ENCODE peak calls at places on chromosomes 5 and 9, in nine cellular contexts. S is AG20443; H is upper lobe of right lung; L is mesothelial cell of epicardium; M is lung microvascular endothelial cell; J is caudate nucleus; E is stimulated activated CD4-positive, alpha-beta T cell treated with anti-CD3 and anti-CD28 coated beads, Interleukin-15, amount 100 ng/mL, for 1 hour; R is NCI-H1105 treated with DMSO at 0.1 percent for 48 hours; O is germinal center. D is an unnamed sample.
A peak's percentile ranks its signal among the peaks of the same experiment; 100 is the strongest.

GRCh38 chr5:125486634-125487033 is 740.2 kb upstream of the ZNF608 start:
- DNase-seq in S (no peak), H (no peak), L (no peak), M (peak; percentile 6), J (no peak), E (no peak), R (no peak), O (no peak), D (no peak)

GRCh38 chr5:121841900-121842299 is 9.8 kb upstream of the FTMT start:
- DNase-seq in S (no peak), H (no peak), L (no peak), M (no peak), J (no peak), E (no peak), R (no peak), O (no peak), D (no peak)

GRCh38 chr5:145245354-145245753 is 589.8 kb downstream of the PRELID2 start:
- DNase-seq in S (no peak), H (no peak), L (no peak), M (peak; percentile 37), J (no peak), E (no peak), R (no peak), O (no peak), D (no peak)

GRCh38 chr9:125544988-125545651 is 161.9 kb downstream of the MAPKAP1 start:
- DNase-seq in S (peak; percentile 69), H (no peak), L (no peak), M (peak; percentile 55), J (no peak), E (no peak), R (peak; percentile 92), O (no peak), D (peak; percentile 49)

GRCh38 chr5:32074401-32074800 is 99.7 kb downstream of the GOLPH3 start:
- DNase-seq in S (no peak), H (no peak), L (no peak), M (no peak), J (no peak), E (no peak), R (no peak), O (no peak), D (no peak)

GRCh38 chr5:73617510-73618279 is 8.3 kb upstream of the ARHGEF28 start:
- DNase-seq in S (peak; percentile 36), H (no peak), L (no peak), M (peak; percentile 68), J (no peak), E (no peak), R (no peak), O (no peak), D (no peak)

GRCh38 chr5:181173420-181174342 is 26.3 kb downstream of the OR2V2 start:
- DNase-seq in S (no peak), H (no peak), L (no peak), M (peak; percentile 44), J (no peak), E (no peak), R (no peak), O (no peak), D (no peak)

GRCh38 chr5:116550082-116550481 is 24.5 kb downstream of the SEMA6A start:
- DNase-seq in S (no peak), H (no peak), L (no peak), M (no peak), J (no peak), E (no peak), R (no peak), O (no peak), D (no peak)

GRCh38 chr9:126750941-126751725 is 53.7 kb upstream of the ZBTB43 start:
- DNase-seq in S (no peak), H (no peak), L (no peak), M (no peak), J (no peak), E (no peak), R (no peak), O (no peak), D (no peak)

GRCh38 chr9:86512929-86513328 is 158.7 kb upstream of the TUT7 start:
- DNase-seq in S (no peak), H (no peak), L (no peak), M (no peak), J (no peak), E (no peak), R (no peak), O (no peak), D (no peak)

GRCh38 chr5:147887026-147887627 is 8.6 kb downstream of the SCGB3A2 start:
- DNase-seq in S (peak; percentile 16), H (no peak), L (no peak), M (peak; percentile 14), J (no peak), E (no peak), R (peak; percentile 39), O (no peak), D (peak; percentile 41)

D was measured in pancreas.